ENCODE peak calls at places on chromosomes 4 and X, in seven cellular contexts. E is adrenal gland, R is thoracic aorta, G is psoas muscle, X is ascending aorta, T is transverse colon, C is H9. O is an unnamed sample. For H3K4me1, the result is how much of the 10 kb centered on the place peaks cover.

GRCh38 chrX:74781507-74782034 is 143.7 kb downstream of the NEXMIF start:
- DNase-seq in G (no peak), X (no peak), E (no peak), C (no peak), T (no peak), R (no peak), O (no peak)

GRCh38 chrX:56281789-56282188 is 49.6 kb downstream of the KLF8 start:
- DNase-seq in C (no peak), E (no peak), T (no peak), R (no peak), G (no peak), X (no peak), O (no peak)

GRCh38 chrX:16797358-16797757 is 11.1 kb downstream of the TXLNG start:
- DNase-seq in G (no peak), X (no peak), T (no peak), E (no peak), R (no peak), C (no peak), O (peak)

GRCh38 chr4:16916719-16917337 is 18.4 kb upstream of the LDB2 start:
- DNase-seq in T (peak), G (no peak), E (peak), R (no peak), X (no peak), C (peak), O (no peak)

GRCh38 chrX:109990582-109991276 is 12.2 kb upstream of the TMEM164 start:
- DNase-seq in X (no peak), G (no peak), R (no peak), C (no peak), T (no peak), E (no peak), O (no peak)

GRCh38 chrX:15903186-15903681 is 48.6 kb upstream of the AP1S2 start:
- DNase-seq in E (no peak), G (no peak), R (no peak), C (no peak), T (no peak), X (no peak), O (no peak)

GRCh38 chrX:64805683-64806082 is 170.6 kb downstream of the ZC4H2 start:
- DNase-seq in G (no peak), X (no peak), E (no peak), T (no peak), C (no peak), R (no peak), O (no peak)

GRCh38 chr4:7457201-7458065 is 22.7 kb upstream of the PSAPL1 start:
- DNase-seq in G (no peak), E (no peak), R (no peak), C (no peak), T (no peak), X (no peak), O (no peak)

GRCh38 chr4:93139118-93139517 is 689.4 kb upstream of the ATOH1 start:
- DNase-seq in T (no peak), R (no peak), C (no peak), X (no peak), E (no peak), G (no peak), O (no peak)

GRCh38 chr4:184575306-184575705 is 73.9 kb downstream of the CASP3 start:
- DNase-seq in G (no peak), X (no peak), R (no peak), T (no peak), C (no peak), E (no peak), O (no peak)

GRCh38 chr4:11471613-11472012 is 42.9 kb upstream of the HS3ST1 start:
- DNase-seq in X (no peak), T (peak), R (no peak), G (no peak), C (no peak), E (peak), O (no peak)

GRCh38 chrX:43949669-43950068 is 23.5 kb downstream of the NDP start:
- DNase-seq in T (peak), E (peak), C (peak), R (no peak), G (no peak), X (no peak), O (no peak)

GRCh38 chrX:131728295-131729145 is 184.6 kb downstream of the OR13H1 start:
- DNase-seq in R (no peak), E (peak), T (peak), C (no peak), G (peak), X (peak), O (no peak)

GRCh38 chr4:89305712-89306437 is 1.7 kb downstream of the GPRIN3 start:
- DNase-seq in X (no peak), C (no peak), E (no peak), R (no peak), G (no peak), T (no peak), O (no peak)

GRCh38 chr4:110533940-110534339 is 58.0 kb downstream of the ENPEP start:
- DNase-seq in T (no peak), E (no peak), C (no peak), R (no peak), G (no peak), X (no peak), O (no peak)

GRCh38 chr4:159016527-159017137 is 86.2 kb upstream of the RAPGEF2 start:
- DNase-seq in E (no peak), G (no peak), T (peak), R (no peak), C (peak), X (no peak), O (no peak)

GRCh38 chr4:3331511-3332394 is 38.9 kb downstream of the RGS12 start:
- DNase-seq in G (peak), C (no peak), X (no peak), R (no peak), T (no peak), E (peak), O (no peak)

GRCh38 chrX:129723511-129723910 is 15.3 kb upstream of the XPNPEP2 start:
- DNase-seq in X (no peak), C (no peak), R (no peak), E (no peak), T (no peak), G (no peak), O (no peak)

GRCh38 chr4:183831026-183831446 is 74.1 kb upstream of the STOX2 start:
- DNase-seq in T (no peak), C (no peak), E (no peak), R (no peak), X (no peak), G (no peak), O (no peak)

GRCh38 chr4:152773953-152774352 is 5.6 kb downstream of the TIGD4 start:
- DNase-seq in R (no peak), E (no peak), C (no peak), X (no peak), T (no peak), G (no peak), O (no peak)

GRCh38 chrX:133685806-133686205 is 270.5 kb upstream of the GPC4 start:
- DNase-seq in X (no peak), C (peak), G (no peak), R (no peak), E (no peak), T (no peak), O (no peak)

GRCh38 chr4:7389719-7390118 is 45.0 kb downstream of the PSAPL1 start:
- DNase-seq in E (no peak), G (no peak), R (no peak), C (peak), T (peak), X (no peak), O (peak)

GRCh38 chr4:23770011-23770410 is 119.8 kb downstream of the PPARGC1A start:
- DNase-seq in C (no peak), G (no peak), R (no peak), T (no peak), X (no peak), E (no peak), O (no peak)

GRCh38 chr4:141133146-141134006 is at the start of gene RNF150:
- DNase-seq in R (peak), E (peak), T (peak), C (peak), X (peak), G (peak), O (peak)

GRCh38 chr4:156749791-156750403 is 221.7 kb downstream of the PDGFC start:
- DNase-seq in G (no peak), C (no peak), X (no peak), E (no peak), R (no peak), T (no peak), O (no peak)

GRCh38 chr4:123555500-123556273 is 159.1 kb downstream of the SPRY1 start:
- DNase-seq in T (peak), X (peak), R (peak), E (peak), C (no peak), G (peak), O (peak)

GRCh38 chr4:189807031-189807430 is 133.6 kb upstream of the FRG1 start:
- DNase-seq in C (no peak), E (no peak), X (no peak), G (no peak), T (no peak), R (no peak), O (no peak)

GRCh38 chrX:107054978-107055377 is 55.0 kb upstream of the MORC4 start:
- DNase-seq in T (no peak), E (no peak), R (no peak), X (no peak), G (no peak), C (no peak), O (no peak)

GRCh38 chr4:84750260-84750955 is 167.5 kb downstream of the CDS1 start:
- DNase-seq in X (no peak), G (no peak), T (no peak), C (no peak), E (peak), R (no peak), O (no peak)

GRCh38 chr4:56391270-56391669 is 4.0 kb upstream of the AASDH start:
- DNase-seq in R (no peak), G (no peak), C (no peak), E (no peak), X (no peak), T (no peak), O (no peak)

GRCh38 chrX:117096528-117096927 is 633.8 kb upstream of the CT83 start:
- DNase-seq in T (no peak), C (no peak), G (no peak), E (no peak), R (no peak), X (no peak), O (no peak)

GRCh38 chr4:19193274-19193962 is 1058.3 kb upstream of the SLIT2 start:
- DNase-seq in C (no peak), E (no peak), T (peak), G (no peak), X (no peak), R (no peak), O (no peak)

GRCh38 chr4:124420166-124420695 is 292.3 kb downstream of the ANKRD50 start:
- DNase-seq in E (no peak), X (no peak), T (no peak), C (no peak), R (no peak), G (no peak), O (no peak)

GRCh38 chr4:175827510-175827909 is 15.4 kb upstream of the GPM6A start:
- DNase-seq in E (no peak), C (no peak), G (no peak), X (no peak), R (no peak), T (no peak), O (no peak)

GRCh38 chrX:100445593-100445992 is 35.5 kb upstream of the PCDH19 start:
- DNase-seq in X (no peak), G (no peak), T (no peak), E (no peak), R (no peak), C (no peak), O (no peak)
- H3K4me1 ChIP-seq in X (under half), G (under half), T (under half), E (under half), R (under half), C (under half), O (under half)

GRCh38 chrX:19875051-19875432 is 12.4 kb downstream of the SH3KBP1 start:
- DNase-seq in E (no peak), G (no peak), R (no peak), X (no peak), C (no peak), T (no peak), O (no peak)

GRCh38 chrX:19876962-19877361 is 10.4 kb downstream of the SH3KBP1 start:
- DNase-seq in R (no peak), C (no peak), T (no peak), X (no peak), E (no peak), G (no peak), O (no peak)

GRCh38 chrX:19877431-19877830 is 10.0 kb downstream of the SH3KBP1 start:
- DNase-seq in E (no peak), T (no peak), C (no peak), G (no peak), X (no peak), R (no peak), O (no peak)

GRCh38 chrX:19870710-19871490 is 16.5 kb downstream of the SH3KBP1 start:
- DNase-seq in E (no peak), R (no peak), G (no peak), X (no peak), C (no peak), T (no peak), O (no peak)

DNA sequence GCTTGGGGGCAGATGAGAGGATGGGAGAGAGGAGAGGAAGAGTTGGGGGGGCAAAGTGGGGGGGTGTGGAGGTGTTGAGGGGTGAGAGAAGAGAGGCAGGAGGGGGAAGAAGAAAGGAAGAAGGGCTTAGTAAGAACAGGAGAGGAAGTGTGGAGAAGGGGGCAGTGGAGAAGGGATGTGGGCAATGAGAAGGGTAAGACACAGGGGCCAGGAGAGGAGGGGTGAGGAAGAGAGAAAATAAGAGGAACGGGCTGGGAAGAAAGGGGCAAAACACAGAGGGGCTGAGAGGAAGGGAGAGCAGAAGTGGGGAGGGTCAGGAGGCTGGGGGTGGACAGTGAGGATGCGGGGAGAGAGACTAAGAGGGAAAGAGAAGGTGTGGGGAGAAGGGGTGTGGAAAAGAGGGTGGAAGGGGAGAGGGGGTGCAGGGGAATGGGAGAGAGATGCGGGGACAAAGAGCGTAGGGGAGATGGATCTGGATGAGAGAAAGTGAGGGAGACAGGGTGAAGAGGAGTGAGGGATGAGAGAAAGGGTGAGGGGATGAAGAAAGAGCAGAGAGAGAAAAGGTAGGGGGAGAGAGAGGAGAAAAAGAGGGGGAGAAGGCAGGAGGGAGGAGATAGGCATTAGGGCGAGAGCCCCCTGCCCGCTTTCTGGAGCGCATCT is 12.9 kb downstream of the SH3KBP1 start:
- DNase-seq in G (no peak), T (no peak), X (no peak), C (no peak), E (no peak), R (no peak), O (no peak)
- H3K4me1 ChIP-seq in G (under half), T (under half), X (under half), C (under half), E (under half), R (under half), O (under half)

GRCh38 chr4:99574530-99575314 is at the start of gene MTTP:
- DNase-seq in X (no peak), R (no peak), E (no peak), G (no peak), C (no peak), T (no peak), O (no peak)
- H3K4me1 ChIP-seq in X (under half), R (under half), E (under half), G (under half), C (under half), T (under half), O (under half)

DNA sequence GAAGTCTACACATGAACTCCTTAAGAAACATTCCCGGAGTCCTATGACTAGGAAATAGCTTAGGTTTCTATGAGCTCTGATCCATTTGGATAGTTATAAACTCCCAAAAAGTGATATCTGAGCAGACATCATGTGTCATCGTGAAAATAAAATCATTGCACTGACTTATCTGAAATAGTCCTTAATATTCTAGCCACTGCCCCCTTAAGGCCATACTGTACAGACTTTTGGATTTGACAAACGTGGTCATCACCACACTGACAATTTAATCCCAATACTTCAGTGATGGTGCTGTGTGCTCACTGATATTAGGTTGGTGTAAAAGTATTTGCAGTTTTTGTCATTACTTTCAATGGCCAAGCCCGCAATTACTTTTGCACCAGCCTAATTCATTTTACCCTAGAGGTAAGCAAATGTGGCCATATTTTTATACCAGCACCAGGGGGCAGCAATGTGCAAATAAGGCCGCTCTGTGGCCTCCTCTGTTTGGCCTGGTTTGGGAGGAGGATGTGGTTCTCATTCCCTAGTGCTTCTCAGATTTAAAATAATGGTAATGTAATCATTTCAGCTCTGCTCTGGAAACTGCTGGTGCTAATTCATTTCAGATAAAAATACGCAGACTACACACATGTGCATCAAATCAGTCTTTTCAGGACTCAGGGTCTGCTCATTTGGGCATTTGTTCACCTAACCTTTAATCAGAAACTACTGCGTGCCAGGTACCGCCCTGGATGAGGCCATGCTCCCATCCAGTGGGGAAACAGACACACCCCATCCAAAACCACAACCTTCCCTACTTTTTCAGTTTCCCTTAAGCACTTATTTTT is 196.4 kb upstream of the C1QTNF7 start:
- DNase-seq in E (peak), T (peak), X (no peak), C (peak), R (peak), G (peak), O (peak)
- H3K4me1 ChIP-seq in E (under half), T (under half), X (under half), C (under half), R (under half), G (under half), O (under half)

GRCh38 chr4:80454561-80454960 is 119.0 kb downstream of the CFAP299 start:
- DNase-seq in E (no peak), X (no peak), G (no peak), T (no peak), C (no peak), R (no peak), O (no peak)

GRCh38 chr4:80454040-80454439 is 118.5 kb downstream of the CFAP299 start:
- DNase-seq in C (no peak), T (no peak), X (no peak), G (no peak), R (no peak), E (no peak), O (no peak)

GRCh38 chr4:80452055-80452454 is 116.5 kb downstream of the CFAP299 start:
- DNase-seq in E (no peak), C (no peak), T (no peak), R (no peak), G (no peak), X (no peak), O (no peak)

GRCh38 chr4:80448056-80448455 is 112.5 kb downstream of the CFAP299 start:
- DNase-seq in T (no peak), E (no peak), C (no peak), G (no peak), R (no peak), X (no peak), O (no peak)

DNA sequence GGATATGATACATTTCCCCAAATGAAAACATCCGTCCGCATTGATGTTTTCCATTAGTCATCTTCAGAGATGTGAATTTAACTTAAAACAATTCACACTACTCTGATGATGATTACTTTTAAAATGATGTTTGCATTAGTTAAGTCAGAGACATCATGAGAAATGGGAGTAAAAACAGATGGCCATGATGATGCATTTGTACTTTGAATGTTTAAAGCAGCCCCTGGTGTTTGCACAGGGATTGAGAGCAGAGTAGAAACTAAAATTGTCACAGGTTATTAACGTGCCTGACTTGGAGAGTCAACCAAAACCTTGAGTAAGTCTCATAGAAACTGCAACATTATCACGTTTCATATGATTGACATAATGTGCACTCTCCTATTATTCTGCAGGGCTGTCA is 117.2 kb downstream of the CFAP299 start:
- DNase-seq in R (no peak), X (no peak), E (no peak), G (no peak), C (no peak), T (no peak), O (no peak)
- H3K4me1 ChIP-seq in R (under half), X (under half), E (under half), G (under half), C (under half), T (under half), O (under half)

GRCh38 chr4:1727117-1728031 is 6.1 kb downstream of the TACC3 start:
- DNase-seq in E (peak), T (peak), R (no peak), G (peak), C (no peak), X (peak), O (peak)

GRCh38 chr4:1723131-1723801 is 1.9 kb downstream of the TACC3 start:
- DNase-seq in T (no peak), E (no peak), X (no peak), C (no peak), R (no peak), G (peak), O (no peak)

GRCh38 chr4:1728061-1728980 is 7.0 kb downstream of the TACC3 start:
- DNase-seq in C (no peak), T (no peak), G (peak), E (no peak), R (no peak), X (no peak), O (no peak)

GRCh38 chr4:1726146-1726934 is 5.0 kb downstream of the TACC3 start:
- DNase-seq in E (peak), R (peak), C (peak), T (peak), X (peak), G (peak), O (peak)

GRCh38 chr4:1725521-1725920 is 4.2 kb downstream of the TACC3 start:
- DNase-seq in G (peak), R (no peak), X (no peak), T (no peak), C (peak), E (no peak), O (no peak)
- H3K4me1 ChIP-seq in G (under half), R (under half), X (under half), T (under half), C (under half), E (under half), O (under half)

DNA sequence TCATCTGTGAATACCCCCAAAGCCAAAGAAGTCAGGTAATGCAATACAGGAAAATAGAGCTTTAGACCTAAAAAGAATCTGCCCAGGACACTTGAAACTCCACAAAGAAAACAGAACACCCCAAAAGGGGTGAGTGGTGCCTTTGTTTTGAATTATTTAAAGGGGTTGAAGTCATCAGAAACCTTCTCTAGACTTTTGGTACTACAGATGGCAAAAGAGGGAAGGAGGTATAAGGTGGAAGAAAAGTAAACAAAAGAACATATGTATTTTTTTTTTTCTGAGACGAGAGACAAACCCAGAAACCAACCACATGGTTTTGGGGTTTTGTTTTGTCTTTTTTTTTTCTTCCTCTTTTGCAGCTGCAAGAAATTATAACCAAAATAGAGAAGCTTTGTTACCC is 1477.8 kb downstream of the C4orf33 start:
- DNase-seq in C (no peak), R (no peak), E (no peak), G (no peak), X (no peak), T (no peak), O (no peak)
- H3K4me1 ChIP-seq in C (under half), R (under half), E (under half), G (under half), X (under half), T (under half), O (under half)

O was measured in tibial artery.